ENCODE peak calls at places on chromosomes 12 and 14, in six cellular contexts. One of them, this sample, is unnamed.

GRCh38 chr12:52980096-52980694 is 26.1 kb upstream of the EIF4B start:
- DNase-seq in Peyer's patch: no peak
- DNase-seq in testis: no peak
- DNase-seq in adrenal gland: no peak
- DNase-seq in tibial nerve: no peak
- DNase-seq in HCT116: no peak
- DNase-seq in this sample: no peak

GRCh38 chr12:45989857-45990467 is 412 bp downstream of the SCAF11 start:
- DNase-seq in Peyer's patch: no peak
- DNase-seq in testis: peak
- DNase-seq in adrenal gland: peak
- DNase-seq in tibial nerve: no peak
- DNase-seq in HCT116: peak
- DNase-seq in this sample: peak

GRCh38 chr14:68924392-68925158 is 54.5 kb downstream of the ACTN1 start:
- DNase-seq in Peyer's patch: no peak
- DNase-seq in testis: no peak
- DNase-seq in adrenal gland: no peak
- DNase-seq in tibial nerve: no peak
- DNase-seq in HCT116: no peak
- DNase-seq in this sample: no peak

GRCh38 chr14:59236195-59236594 is 47.7 kb downstream of the DAAM1 start:
- DNase-seq in Peyer's patch: no peak
- DNase-seq in testis: peak
- DNase-seq in adrenal gland: no peak
- DNase-seq in tibial nerve: no peak
- DNase-seq in HCT116: no peak
- DNase-seq in this sample: no peak

GRCh38 chr12:6317693-6318439 is 7.4 kb downstream of the PLEKHG6 start:
- DNase-seq in Peyer's patch: no peak
- DNase-seq in testis: no peak
- DNase-seq in adrenal gland: no peak
- DNase-seq in tibial nerve: no peak
- DNase-seq in HCT116: no peak
- DNase-seq in this sample: no peak

GRCh38 chr12:40313928-40314327 is 89.1 kb downstream of the LRRK2 start:
- DNase-seq in Peyer's patch: no peak
- DNase-seq in testis: no peak
- DNase-seq in adrenal gland: no peak
- DNase-seq in tibial nerve: no peak
- DNase-seq in HCT116: no peak
- DNase-seq in this sample: no peak

GRCh38 chr14:102954081-102954789 is 31.8 kb downstream of the AMN start:
- DNase-seq in Peyer's patch: no peak
- DNase-seq in testis: no peak
- DNase-seq in adrenal gland: no peak
- DNase-seq in tibial nerve: no peak
- DNase-seq in HCT116: no peak
- DNase-seq in this sample: no peak

GRCh38 chr12:3604750-3605638 is 114.0 kb downstream of the PRMT8 start:
- DNase-seq in Peyer's patch: no peak
- DNase-seq in testis: peak
- DNase-seq in adrenal gland: peak
- DNase-seq in tibial nerve: no peak
- DNase-seq in HCT116: no peak
- DNase-seq in this sample: no peak

GRCh38 chr12:66662179-66662578 is 16.7 kb downstream of the GRIP1 start:
- DNase-seq in Peyer's patch: no peak
- DNase-seq in testis: no peak
- DNase-seq in adrenal gland: no peak
- DNase-seq in tibial nerve: no peak
- DNase-seq in HCT116: no peak
- DNase-seq in this sample: no peak

GRCh38 chr14:41609704-41610183 is 3.1 kb downstream of the LRFN5 start:
- DNase-seq in Peyer's patch: no peak
- DNase-seq in testis: peak
- DNase-seq in adrenal gland: peak
- DNase-seq in tibial nerve: peak
- DNase-seq in HCT116: no peak
- DNase-seq in this sample: no peak

GRCh38 chr12:132114667-132115066 is 29.5 kb downstream of the DDX51 start:
- DNase-seq in Peyer's patch: no peak
- DNase-seq in testis: no peak
- DNase-seq in adrenal gland: no peak
- DNase-seq in tibial nerve: no peak
- DNase-seq in HCT116: no peak
- DNase-seq in this sample: no peak

GRCh38 chr14:102209224-102209966 is 69.7 kb downstream of the WDR20 start:
- DNase-seq in Peyer's patch: no peak
- DNase-seq in testis: peak
- DNase-seq in adrenal gland: peak
- DNase-seq in tibial nerve: peak
- DNase-seq in HCT116: no peak
- DNase-seq in this sample: no peak

GRCh38 chr14:23089498-23090253 is 5.3 kb downstream of the ACIN1 start:
- DNase-seq in Peyer's patch: no peak
- DNase-seq in testis: no peak
- DNase-seq in adrenal gland: no peak
- DNase-seq in tibial nerve: no peak
- DNase-seq in HCT116: no peak
- DNase-seq in this sample: no peak

GRCh38 chr14:89844508-89844907 is 110.0 kb downstream of the EFCAB11 start:
- DNase-seq in Peyer's patch: no peak
- DNase-seq in testis: no peak
- DNase-seq in adrenal gland: no peak
- DNase-seq in tibial nerve: no peak
- DNase-seq in HCT116: no peak
- DNase-seq in this sample: no peak

GRCh38 chr12:70733385-70733784 is 96.2 kb upstream of the PTPRB start:
- DNase-seq in Peyer's patch: no peak
- DNase-seq in testis: peak
- DNase-seq in adrenal gland: no peak
- DNase-seq in tibial nerve: peak
- DNase-seq in HCT116: peak
- DNase-seq in this sample: peak

GRCh38 chr14:34496007-34496678 is 34.1 kb upstream of the SPTSSA start:
- DNase-seq in Peyer's patch: no peak
- DNase-seq in testis: peak
- DNase-seq in adrenal gland: no peak
- DNase-seq in tibial nerve: peak
- DNase-seq in HCT116: no peak
- DNase-seq in this sample: no peak

GRCh38 chr12:23921099-23921846 is 28.2 kb downstream of the SOX5 start:
- DNase-seq in Peyer's patch: no peak
- DNase-seq in testis: no peak
- DNase-seq in adrenal gland: no peak
- DNase-seq in tibial nerve: no peak
- DNase-seq in HCT116: no peak
- DNase-seq in this sample: no peak

GRCh38 chr14:93480867-93481266 is 50.1 kb downstream of the UNC79 start:
- DNase-seq in Peyer's patch: no peak
- DNase-seq in testis: no peak
- DNase-seq in adrenal gland: no peak
- DNase-seq in tibial nerve: no peak
- DNase-seq in HCT116: no peak
- DNase-seq in this sample: no peak

GRCh38 chr14:93481758-93482157 is 51.0 kb downstream of the UNC79 start:
- DNase-seq in Peyer's patch: no peak
- DNase-seq in testis: no peak
- DNase-seq in adrenal gland: no peak
- DNase-seq in tibial nerve: no peak
- DNase-seq in HCT116: no peak
- DNase-seq in this sample: no peak

GRCh38 chr14:93475471-93475870 is 44.7 kb downstream of the UNC79 start:
- DNase-seq in Peyer's patch: no peak
- DNase-seq in testis: no peak
- DNase-seq in adrenal gland: no peak
- DNase-seq in tibial nerve: no peak
- DNase-seq in HCT116: no peak
- DNase-seq in this sample: no peak

GRCh38 chr14:93476305-93476704 is 45.6 kb downstream of the UNC79 start:
- DNase-seq in Peyer's patch: no peak
- DNase-seq in testis: no peak
- DNase-seq in adrenal gland: no peak
- DNase-seq in tibial nerve: no peak
- DNase-seq in HCT116: no peak
- DNase-seq in this sample: no peak
- TF ChIP-seq POLR2A in Peyer's patch: no peak
- TF ChIP-seq POLR2A in testis: no peak
- TF ChIP-seq POLR2A in adrenal gland: no peak
- TF ChIP-seq POLR2A in tibial nerve: no peak
- TF ChIP-seq POLR2A in HCT116: no peak
- TF ChIP-seq POLR2A in this sample: no peak

DNA sequence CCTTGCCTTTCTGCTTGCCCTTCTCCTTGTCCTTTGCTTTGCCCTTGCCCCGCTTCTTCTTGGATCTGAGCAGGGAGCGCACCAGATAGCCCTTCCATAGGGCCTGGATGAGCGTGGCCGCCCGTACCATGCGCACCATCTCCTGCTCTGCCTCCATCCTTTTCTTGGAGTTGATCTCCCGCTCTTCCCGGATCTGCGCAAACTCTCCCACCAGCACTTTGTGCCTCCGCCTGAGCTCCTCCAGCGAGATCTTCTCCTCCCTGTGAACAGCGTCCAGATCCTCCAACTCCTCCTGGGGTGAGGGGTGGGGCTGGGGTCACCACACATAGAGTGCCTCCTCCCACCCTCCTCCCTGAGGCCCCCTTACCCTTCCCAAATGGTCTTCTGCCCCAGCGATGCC is 10.1 kb downstream of the RITA1 start:
- DNase-seq in Peyer's patch: no peak
- DNase-seq in testis: no peak
- DNase-seq in adrenal gland: no peak
- DNase-seq in tibial nerve: no peak
- DNase-seq in HCT116: no peak
- DNase-seq in this sample: no peak
- TF ChIP-seq POLR2A in Peyer's patch: no peak
- TF ChIP-seq POLR2A in testis: no peak
- TF ChIP-seq POLR2A in adrenal gland: no peak
- TF ChIP-seq POLR2A in tibial nerve: no peak
- TF ChIP-seq POLR2A in HCT116: no peak
- TF ChIP-seq POLR2A in this sample: no peak

DNA sequence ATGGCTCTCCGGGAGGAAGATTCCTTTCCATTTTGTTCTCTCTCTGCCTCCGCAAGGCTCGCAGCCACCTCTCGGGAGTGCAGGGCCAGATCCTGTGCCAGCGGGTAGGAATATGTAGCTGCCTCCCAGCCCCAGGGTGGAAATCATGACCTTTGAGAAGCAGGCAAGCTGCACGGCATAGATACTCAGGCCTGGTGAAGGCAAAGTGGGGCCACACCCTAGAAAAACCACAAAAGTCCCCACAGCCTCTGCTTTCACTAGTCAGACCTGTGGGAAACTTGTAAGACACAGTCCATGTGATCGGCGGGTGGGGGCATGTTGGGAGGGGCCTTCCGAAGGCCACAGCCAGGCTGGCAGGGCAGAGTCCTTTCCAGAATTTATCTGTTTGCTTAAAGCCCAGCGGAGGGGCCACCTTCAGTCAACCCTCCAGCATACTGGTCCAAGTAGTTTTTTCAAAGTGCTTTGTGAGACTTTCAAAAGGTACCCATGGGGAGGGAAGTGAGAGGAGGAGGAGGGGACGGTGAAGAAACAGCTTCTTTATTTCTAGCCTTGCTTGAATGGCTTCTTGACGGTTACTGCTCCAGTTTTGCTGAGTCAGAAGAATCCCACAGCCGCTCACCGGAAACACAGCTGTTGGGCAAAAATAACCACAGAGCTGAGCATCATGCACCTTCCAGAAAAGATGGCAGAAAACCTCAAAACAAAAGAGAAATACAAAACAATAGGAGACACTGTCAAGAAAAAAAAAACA is at the start of gene MAP1LC3B2:
- DNase-seq in Peyer's patch: peak
- DNase-seq in testis: peak
- DNase-seq in adrenal gland: peak
- DNase-seq in tibial nerve: peak
- DNase-seq in HCT116: peak
- DNase-seq in this sample: peak
- TF ChIP-seq POLR2A in Peyer's patch: no peak
- TF ChIP-seq POLR2A in testis: no peak
- TF ChIP-seq POLR2A in adrenal gland: no peak
- TF ChIP-seq POLR2A in tibial nerve: no peak
- TF ChIP-seq POLR2A in HCT116: no peak
- TF ChIP-seq POLR2A in this sample: peak

GRCh38 chr12:100573499-100574261 is at the start of gene GAS2L3:
- DNase-seq in Peyer's patch: peak
- DNase-seq in testis: peak
- DNase-seq in adrenal gland: peak
- DNase-seq in tibial nerve: peak
- DNase-seq in HCT116: peak
- DNase-seq in this sample: peak
- TF ChIP-seq POLR2A in Peyer's patch: peak
- TF ChIP-seq POLR2A in testis: no peak
- TF ChIP-seq POLR2A in adrenal gland: peak
- TF ChIP-seq POLR2A in tibial nerve: peak
- TF ChIP-seq POLR2A in HCT116: peak
- TF ChIP-seq POLR2A in this sample: peak

GRCh38 chr12:89710873-89711179 is 2.2 kb upstream of the ATP2B1 start:
- DNase-seq in Peyer's patch: no peak
- DNase-seq in testis: no peak
- DNase-seq in adrenal gland: no peak
- DNase-seq in tibial nerve: no peak
- DNase-seq in HCT116: no peak
- DNase-seq in this sample: peak
- TF ChIP-seq POLR2A in Peyer's patch: no peak
- TF ChIP-seq POLR2A in testis: no peak
- TF ChIP-seq POLR2A in adrenal gland: no peak
- TF ChIP-seq POLR2A in tibial nerve: no peak
- TF ChIP-seq POLR2A in HCT116: no peak
- TF ChIP-seq POLR2A in this sample: no peak

GRCh38 chr12:104286538-104287482 is 16.7 kb upstream of the EID3 start:
- DNase-seq in Peyer's patch: peak
- DNase-seq in testis: peak
- DNase-seq in adrenal gland: peak
- DNase-seq in tibial nerve: peak
- DNase-seq in HCT116: peak
- DNase-seq in this sample: peak
- TF ChIP-seq POLR2A in Peyer's patch: peak
- TF ChIP-seq POLR2A in testis: peak
- TF ChIP-seq POLR2A in adrenal gland: peak
- TF ChIP-seq POLR2A in tibial nerve: no peak
- TF ChIP-seq POLR2A in HCT116: peak
- TF ChIP-seq POLR2A in this sample: peak

DNA sequence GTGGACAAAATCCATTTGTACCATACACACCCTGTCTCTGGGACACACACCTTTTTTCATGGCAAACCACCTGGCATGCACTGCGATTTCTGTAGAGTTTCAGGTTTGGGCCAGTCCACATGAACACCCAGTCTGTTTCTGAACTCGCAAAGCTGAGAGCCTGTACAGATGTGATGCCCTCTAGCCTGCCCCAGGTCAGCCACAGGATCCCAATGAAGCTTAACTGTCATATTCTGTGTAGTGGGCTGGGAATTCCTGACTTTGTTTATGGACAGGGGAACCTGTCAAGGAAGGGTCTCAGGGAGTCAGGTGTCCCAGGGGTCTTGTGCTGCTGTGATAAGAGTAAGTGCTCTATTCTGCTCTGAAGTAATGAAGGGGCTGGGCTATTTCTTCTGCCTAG is 39.8 kb downstream of the CPM start:
- DNase-seq in Peyer's patch: no peak
- DNase-seq in testis: no peak
- DNase-seq in adrenal gland: no peak
- DNase-seq in tibial nerve: no peak
- DNase-seq in HCT116: no peak
- DNase-seq in this sample: no peak
- TF ChIP-seq POLR2A in Peyer's patch: no peak
- TF ChIP-seq POLR2A in testis: no peak
- TF ChIP-seq POLR2A in adrenal gland: no peak
- TF ChIP-seq POLR2A in tibial nerve: no peak
- TF ChIP-seq POLR2A in HCT116: no peak
- TF ChIP-seq POLR2A in this sample: no peak

This sample was measured in erythroblast.